ENCODE peak calls at places on chromosomes 16 and 17, in four cellular contexts. J, L, S and X are unnamed samples.

GRCh38 chr17:62802531-62803205 is 5.4 kb downstream of the MARCHF10 start:
- DNase-seq in S (no peak), J (no peak), L (no peak), X (no peak)

GRCh38 chr17:4195306-4195705 is 52.3 kb downstream of the CYB5D2 start:
- DNase-seq in S (peak), L (no peak), J (peak), X (no peak)

GRCh38 chr17:34237458-34237857 is 17.6 kb upstream of the CCL2 start:
- DNase-seq in S (no peak), L (no peak), J (no peak), X (no peak)

GRCh38 chr16:546909-547770 is 13.1 kb upstream of the PRR35 start:
- DNase-seq in S (peak), L (peak), J (no peak), X (peak)

GRCh38 chr16:28202147-28202746 is 9.5 kb downstream of the XPO6 start:
- DNase-seq in L (no peak), J (no peak), S (no peak), X (no peak)

GRCh38 chr17:7038025-7038862 is 2.4 kb downstream of the SLC16A13 start:
- DNase-seq in S (no peak), J (no peak), L (no peak), X (no peak)

GRCh38 chr17:48617515-48618365 is 2.6 kb upstream of the HOXB8 start:
- DNase-seq in S (no peak), L (no peak), J (no peak), X (no peak)

GRCh38 chr17:802901-803881 is 21.0 kb downstream of the MRM3 start:
- DNase-seq in S (no peak), J (no peak), L (no peak), X (no peak)

GRCh38 chr17:78366109-78366848 is 6.4 kb upstream of the SOCS3 start:
- DNase-seq in S (no peak), L (peak), J (no peak), X (no peak)

GRCh38 chr16:24775455-24775854 is 46.0 kb downstream of the TNRC6A start:
- DNase-seq in J (no peak), S (peak), L (no peak), X (no peak)

GRCh38 chr17:55005520-55005919 is 37.0 kb downstream of the STXBP4 start:
- DNase-seq in S (peak), L (no peak), J (no peak), X (no peak)

GRCh38 chr17:50348522-50349240 is 2.8 kb downstream of the XYLT2 start:
- DNase-seq in J (peak), S (peak), L (peak), X (no peak)

DNA sequence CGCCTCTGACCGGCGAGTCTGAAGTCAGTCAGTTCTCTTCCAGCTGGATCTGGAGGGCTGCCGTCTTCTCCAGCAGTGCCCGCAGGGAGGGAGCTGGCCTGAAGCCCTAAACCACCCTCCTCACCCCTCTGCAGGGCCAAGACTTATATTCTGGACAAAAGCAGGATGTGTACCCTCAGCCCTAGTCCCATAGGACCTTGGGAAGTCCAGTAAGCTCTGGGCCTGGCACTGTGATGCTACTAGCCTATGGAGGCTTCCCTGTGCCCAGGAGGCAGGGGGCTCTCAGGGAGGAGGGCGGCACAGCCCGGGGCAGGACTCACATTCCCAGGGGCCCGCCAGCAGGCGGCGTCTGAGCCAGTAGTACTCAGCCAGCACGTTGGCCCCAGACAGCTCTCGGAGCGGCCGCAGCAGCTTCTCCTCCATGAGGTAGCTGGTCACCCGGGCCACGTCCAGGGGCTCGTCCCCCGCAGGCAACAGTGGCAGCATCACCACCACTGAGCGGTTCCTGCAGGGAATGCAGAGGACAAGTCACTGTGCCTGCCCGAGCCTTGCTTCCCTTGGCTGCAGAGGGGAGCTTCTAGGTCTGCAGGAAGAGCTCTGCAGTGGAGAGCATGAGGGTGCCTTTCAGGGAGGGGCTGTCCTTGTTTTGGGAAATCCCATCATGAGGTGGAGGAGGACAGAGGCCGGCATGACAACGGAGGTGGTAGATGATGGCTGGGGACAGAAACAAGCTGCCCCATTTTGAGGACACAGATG is 41.7 kb downstream of the RMI2 start:
- DNase-seq in J (no peak), S (no peak), L (no peak), X (peak)
- TF ChIP-seq CTCF in J (no peak), S (peak), L (peak), X (peak)

GRCh38 chr16:14958970-14959369 is 15.9 kb upstream of the PDXDC1 start:
- DNase-seq in S (no peak), J (no peak), L (no peak), X (no peak)
- TF ChIP-seq CTCF in S (no peak), J (no peak), L (no peak), X (no peak)

DNA sequence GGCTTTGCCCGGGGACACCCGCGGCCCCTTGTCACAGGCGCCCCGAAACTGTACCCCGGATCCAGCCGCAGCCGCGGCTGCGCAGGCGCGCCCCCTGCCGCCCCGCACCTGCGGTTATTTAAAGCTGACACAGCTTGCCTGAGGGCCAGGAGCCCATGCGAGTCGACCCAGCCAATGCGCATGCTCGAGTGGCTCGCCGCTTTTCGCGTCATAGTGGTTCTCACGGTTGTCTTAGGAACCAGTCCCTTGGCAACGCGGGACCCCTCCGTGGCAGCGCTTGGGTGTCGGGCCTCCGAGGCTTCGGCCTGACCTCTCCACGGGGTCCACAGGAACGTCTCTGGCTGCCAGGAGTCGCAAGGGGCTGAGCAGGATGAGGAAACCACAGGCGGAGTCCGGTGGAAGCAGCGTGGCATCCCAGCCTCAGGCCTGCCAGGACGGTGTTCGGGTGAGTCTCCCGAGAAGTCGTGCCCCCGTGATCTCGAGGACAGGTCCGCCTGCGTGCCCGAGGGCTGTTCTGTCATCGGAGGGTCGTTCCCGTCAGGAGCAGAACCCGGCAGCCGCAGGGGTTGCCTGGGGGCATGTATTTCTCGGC is 716.9 kb downstream of the KCNJ18 start:
- DNase-seq in S (no peak), L (no peak), J (no peak), X (no peak)
- TF ChIP-seq CTCF in S (no peak), L (no peak), J (no peak), X (no peak)

GRCh38 chr16:3305109-3306068 is at the start of the genes TIGD7 and ZNF75A:
- DNase-seq in S (peak), L (peak), J (peak), X (peak)
- TF ChIP-seq CTCF in S (peak), L (no peak), J (peak), X (no peak)

DNA sequence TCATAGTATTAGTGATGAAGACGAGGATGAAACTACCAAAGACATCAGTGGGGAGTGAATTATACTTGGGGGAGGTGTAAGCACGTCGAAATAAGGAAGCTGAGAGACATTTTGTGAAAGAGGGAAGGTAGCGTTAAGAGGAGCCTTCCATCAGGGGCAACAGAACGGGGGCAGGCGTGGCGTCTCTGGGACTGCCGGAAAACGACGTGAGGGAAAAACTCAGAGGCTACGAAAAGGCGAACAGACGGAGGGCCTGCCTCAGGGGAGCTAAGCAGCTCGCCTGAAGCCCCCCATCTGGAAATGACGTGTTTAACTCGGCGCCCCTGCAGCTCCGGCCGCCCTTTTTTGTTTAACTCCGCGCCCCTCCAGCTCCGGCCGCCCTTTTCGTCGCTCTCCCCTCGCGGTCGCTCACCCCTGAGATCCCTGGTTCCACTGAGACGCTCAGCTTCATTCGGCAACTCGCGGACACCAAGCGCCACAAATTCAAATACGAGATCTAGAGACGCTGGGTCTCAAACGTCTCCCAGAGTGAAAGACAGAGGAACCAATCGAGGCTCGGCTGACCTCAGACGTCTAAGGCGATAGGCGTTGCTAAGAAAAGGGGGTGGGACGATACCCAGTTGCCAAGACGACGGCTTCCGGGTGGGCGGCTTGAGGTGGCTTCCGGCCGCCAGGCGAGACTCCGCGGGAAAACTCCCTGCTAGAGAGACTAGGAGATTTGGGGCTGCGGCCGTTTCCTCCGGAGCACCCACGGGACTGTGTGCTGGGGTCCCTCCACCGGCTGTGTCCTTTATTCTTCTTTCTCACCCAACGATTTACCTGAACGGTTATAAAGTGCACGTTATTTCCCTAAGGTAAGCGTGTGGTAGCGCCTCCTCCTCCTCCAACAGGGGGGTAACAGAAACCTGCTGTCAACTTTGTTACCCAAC is 383.2 kb downstream of the ZFHX3 start:
- DNase-seq in S (peak), L (peak), J (peak), X (peak)
- TF ChIP-seq CTCF in S (no peak), L (no peak), J (no peak), X (no peak)

DNA sequence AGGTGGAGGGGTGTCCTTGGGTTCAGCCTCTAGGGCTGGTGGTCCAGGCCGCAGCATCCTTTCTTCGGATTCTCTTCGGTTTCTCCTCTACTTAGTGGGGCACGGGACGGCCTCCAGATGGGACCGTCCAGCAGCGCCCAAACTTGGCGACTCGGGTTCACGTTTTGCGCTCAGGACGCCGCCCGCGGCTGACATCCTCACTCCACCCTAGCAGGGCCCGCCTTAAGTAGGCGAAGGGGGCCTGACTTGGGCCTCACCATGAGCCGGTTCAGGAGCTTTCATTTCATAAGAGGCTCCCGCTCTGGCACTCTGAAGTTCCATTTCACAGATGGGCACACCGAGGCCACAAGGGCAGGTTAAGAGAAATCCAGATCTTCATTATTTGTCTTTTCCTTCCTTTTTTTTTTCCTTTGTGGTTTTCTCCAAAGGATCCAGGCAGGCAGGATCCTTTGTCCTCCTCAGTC is 141.2 kb downstream of the SEC14L1 start:
- DNase-seq in L (peak), S (no peak), J (peak), X (no peak)
- TF ChIP-seq CTCF in L (no peak), S (no peak), J (no peak), X (no peak)

GRCh38 chr16:2785101-2785991 is 2.0 kb downstream of the PRSS33 start:
- DNase-seq in S (no peak), L (peak), J (no peak), X (no peak)
- TF ChIP-seq CTCF in S (peak), L (peak), J (peak), X (no peak)

GRCh38 chr17:79839363-79840203 is at the start of gene CBX4:
- DNase-seq in J (peak), L (peak), S (peak), X (peak)
- TF ChIP-seq CTCF in J (peak), L (peak), S (peak), X (peak)

GRCh38 chr16:20382202-20382948 is 22.2 kb downstream of the PDILT start:
- DNase-seq in S (no peak), L (no peak), J (no peak), X (no peak)
- TF ChIP-seq CTCF in S (no peak), L (no peak), J (no peak), X (no peak)